ENCODE peak calls at places on chromosomes 2 and 18, in nine cellular contexts. L is K562, B is GM12878, D is GM23338, I is suprapubic skin, G is transverse colon, T is sigmoid colon, R is HL-60, Q is Panc1. K is an unnamed sample.

GRCh38 chr2:67463810-67464209 is 66.7 kb downstream of the ETAA1 start:
- DNase-seq in L (no peak), B (no peak), D (no peak), I (no peak), G (no peak), T (no peak), R (no peak), Q (no peak), K (no peak)

GRCh38 chr2:9419558-9419957 is 3.8 kb downstream of the ITGB1BP1 start:
- DNase-seq in L (no peak), B (no peak), D (no peak), I (no peak), G (no peak), T (no peak), R (no peak), Q (no peak), K (no peak)

GRCh38 chr2:241291152-241291551 is 24.3 kb downstream of the HDLBP start:
- DNase-seq in L (no peak), B (no peak), D (no peak), I (no peak), G (no peak), T (no peak), R (no peak), Q (no peak), K (no peak)

GRCh38 chr2:20381457-20381856 is 30.8 kb upstream of the PUM2 start:
- DNase-seq in L (no peak), B (no peak), D (no peak), I (peak; percentile 38), G (peak; percentile 34), T (peak; percentile 74), R (no peak), Q (no peak), K (no peak)

GRCh38 chr18:78793313-78793712 is 186.3 kb upstream of the SALL3 start:
- DNase-seq in L (no peak), B (no peak), D (no peak), I (no peak), G (no peak), T (peak; percentile 36), R (no peak), Q (no peak), K (peak; percentile 28)

GRCh38 chr2:46854260-46854659 is 61.3 kb downstream of the MCFD2 start:
- DNase-seq in L (no peak), B (no peak), D (no peak), I (no peak), G (no peak), T (peak; percentile 63), R (no peak), Q (no peak), K (no peak)

GRCh38 chr2:100064165-100064564 is 78.2 kb downstream of the AFF3 start:
- DNase-seq in L (no peak), B (no peak), D (no peak), I (no peak), G (no peak), T (no peak), R (no peak), Q (no peak), K (no peak)

GRCh38 chr2:238421695-238422035 is 5.1 kb upstream of the ASB1 start:
- DNase-seq in L (no peak), B (no peak), D (no peak), I (no peak), G (no peak), T (no peak), R (no peak), Q (no peak), K (no peak)

GRCh38 chr18:76234559-76234958 is 260.5 kb downstream of the ZNF516 start:
- DNase-seq in L (no peak), B (no peak), D (no peak), I (no peak), G (no peak), T (no peak), R (no peak), Q (no peak), K (no peak)

GRCh38 chr2:172969609-172970008 is 106.0 kb upstream of the MAP3K20 start:
- DNase-seq in L (no peak), B (no peak), D (no peak), I (no peak), G (no peak), T (no peak), R (no peak), Q (no peak), K (no peak)

GRCh38 chr2:218032336-218033171 is 29.8 kb upstream of the TNS1 start:
- DNase-seq in L (no peak), B (no peak), D (no peak), I (peak; percentile 63), G (no peak), T (no peak), R (no peak), Q (no peak), K (no peak)

GRCh38 chr18:50509012-50509411 is 50.9 kb upstream of the MAPK4 start:
- DNase-seq in L (no peak), B (no peak), D (no peak), I (no peak), G (no peak), T (no peak), R (no peak), Q (no peak), K (no peak)

GRCh38 chr2:106020821-106021316 is 173.2 kb downstream of the UXS1 start:
- DNase-seq in L (no peak), B (no peak), D (no peak), I (no peak), G (no peak), T (no peak), R (no peak), Q (no peak), K (no peak)

GRCh38 chr2:52934354-52934898 is 833.2 kb upstream of the CHAC2 start:
- DNase-seq in L (no peak), B (peak; percentile 46), D (no peak), I (no peak), G (no peak), T (no peak), R (no peak), Q (peak; percentile 67), K (no peak)

GRCh38 chr2:20665261-20666113 is 1.5 kb upstream of the GDF7 start:
- DNase-seq in L (no peak), B (no peak), D (peak; percentile 66), I (no peak), G (no peak), T (no peak), R (no peak), Q (no peak), K (no peak)

GRCh38 chr2:229732897-229733296 is 18.5 kb upstream of the DNER start:
- DNase-seq in L (no peak), B (no peak), D (no peak), I (no peak), G (no peak), T (no peak), R (no peak), Q (no peak), K (no peak)

GRCh38 chr2:229733606-229734205 is 19.4 kb upstream of the DNER start:
- DNase-seq in L (no peak), B (no peak), D (peak; percentile 89), I (no peak), G (no peak), T (no peak), R (no peak), Q (no peak), K (no peak)

GRCh38 chr2:229731363-229731762 is 17.0 kb upstream of the DNER start:
- DNase-seq in L (no peak), B (no peak), D (no peak), I (no peak), G (no peak), T (no peak), R (no peak), Q (no peak), K (no peak)

GRCh38 chr2:229734410-229734809 is 20.1 kb upstream of the DNER start:
- DNase-seq in L (no peak), B (no peak), D (peak; percentile 37), I (no peak), G (no peak), T (no peak), R (no peak), Q (no peak), K (no peak)

DNA sequence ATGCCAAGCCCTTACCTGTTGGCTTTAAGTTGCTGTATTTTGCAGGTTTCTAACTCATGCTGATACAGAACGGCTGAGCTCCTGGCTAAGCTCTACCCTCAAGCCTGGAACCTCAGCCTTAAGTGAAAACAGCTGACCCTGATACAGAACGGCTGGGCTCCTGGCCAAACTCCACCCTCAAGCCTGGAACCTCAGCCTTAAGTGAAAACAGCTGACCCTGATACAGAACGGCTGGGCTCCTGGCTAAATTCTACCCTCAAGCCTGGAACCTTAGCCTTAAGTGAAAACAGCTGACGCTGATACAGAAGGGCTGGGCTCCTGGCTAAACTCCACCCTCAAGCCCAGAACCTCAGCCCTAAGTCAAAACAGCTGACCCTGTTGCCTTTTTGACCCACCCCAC is 17.6 kb upstream of the DNER start:
- DNase-seq in L (no peak), B (no peak), D (no peak), I (no peak), G (no peak), T (no peak), R (no peak), Q (no peak), K (no peak)
- TF ChIP-seq POLR2AphosphoS5 in L (no peak), B (no peak), D (no peak), I (no peak), G (no peak), T (no peak), R (no peak), Q (no peak), K (no peak)

DNA sequence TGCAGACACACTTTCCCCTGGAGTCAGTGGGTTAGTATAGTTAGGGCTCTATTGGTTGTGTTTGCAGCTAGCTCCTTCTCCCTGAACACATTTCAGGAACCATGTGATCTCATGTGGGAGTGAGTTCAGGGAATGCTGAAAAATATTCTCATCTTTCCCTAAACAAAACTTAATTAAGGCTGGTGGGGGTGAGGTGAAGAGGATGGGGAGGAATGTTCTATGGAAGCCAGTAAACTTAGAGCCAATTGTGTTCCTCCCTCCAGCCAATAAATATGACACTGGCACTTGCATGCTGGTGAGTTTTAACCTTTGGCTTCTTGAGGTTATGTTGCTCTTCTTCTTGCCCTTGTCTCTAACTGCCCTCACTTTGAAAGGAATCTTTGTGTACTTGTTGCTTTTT is 964 bp downstream of the MGAT5 start:
- DNase-seq in L (no peak), B (no peak), D (no peak), I (no peak), G (no peak), T (no peak), R (no peak), Q (no peak), K (no peak)
- H3K27ac ChIP-seq in L (no peak overlapping the region), B (peak overlapping the region; percentile 67), D (no peak overlapping the region), I (no peak overlapping the region), G (no peak overlapping the region), T (no peak overlapping the region), R (no peak overlapping the region), Q (no peak overlapping the region), K (no peak overlapping the region)

DNA sequence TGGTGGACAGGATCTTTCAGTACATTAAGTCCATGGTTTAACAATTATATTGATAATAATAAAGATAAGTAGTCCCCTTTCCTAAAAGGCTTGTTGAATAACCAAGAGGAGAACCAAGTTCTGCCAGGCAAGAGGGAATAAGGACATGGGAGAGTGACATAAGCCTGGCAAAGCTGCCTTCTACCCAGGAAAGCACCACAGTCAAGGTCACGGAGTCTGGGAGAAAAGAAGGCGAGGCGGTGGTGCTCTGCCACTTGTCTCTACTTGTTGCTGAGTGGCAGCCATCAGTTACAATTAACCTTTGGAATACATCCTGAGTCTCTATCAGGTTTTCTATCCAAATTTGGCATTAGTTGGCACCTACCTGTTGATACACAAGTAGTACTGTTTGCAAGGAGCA is 101.7 kb upstream of the GATA6 start:
- DNase-seq in L (no peak), B (no peak), D (no peak), I (no peak), G (no peak), T (no peak), R (no peak), Q (no peak), K (no peak)
- H3K4me3 ChIP-seq in L (no peak overlapping the region), B (no peak overlapping the region), D (no peak overlapping the region), I (no peak overlapping the region), G (no peak overlapping the region), T (no peak overlapping the region), R (no peak overlapping the region), Q (no peak overlapping the region), K (no peak overlapping the region)

GRCh38 chr18:7635948-7636347 is 68.8 kb downstream of the PTPRM start:
- DNase-seq in L (no peak), B (no peak), D (no peak), I (no peak), G (no peak), T (no peak), R (no peak), Q (no peak), K (no peak)
- TF ChIP-seq POLR2AphosphoS5 in L (no peak), B (no peak), D (no peak), I (no peak), G (no peak), T (no peak), R (no peak), Q (no peak), K (no peak)

K was measured in spleen.